ENCODE peak calls at places on chromosomes 7 and 10, in four cellular contexts. R, P, B and J are unnamed samples.

GRCh38 chr7:91941450-91941849 is 788 bp downstream of the AKAP9 start:
- DNase-seq in R (peak; percentile 52), P (peak; percentile 60), B (no peak), J (peak; percentile 23)

GRCh38 chr7:111424768-111425167 is 137.5 kb downstream of the IMMP2L start:
- DNase-seq in R (no peak), P (no peak), B (no peak), J (peak; percentile 40)

GRCh38 chr7:94195813-94196212 is 191.7 kb upstream of the BET1 start:
- DNase-seq in R (no peak), P (no peak), B (no peak), J (no peak)

GRCh38 chr7:104902183-104902582 is 111.8 kb upstream of the KMT2E start:
- DNase-seq in R (no peak), P (no peak), B (no peak), J (no peak)

GRCh38 chr7:32957326-32958045 is at the start of gene FKBP9:
- DNase-seq in R (peak; percentile 86), P (peak; percentile 86), B (no peak), J (peak; percentile 79)

GRCh38 chr7:131004371-131004770 is 270.4 kb upstream of the KLF14 start:
- DNase-seq in R (no peak), P (no peak), B (no peak), J (no peak)

GRCh38 chr10:28171468-28172235 is 131.2 kb downstream of the MPP7 start:
- DNase-seq in R (peak; percentile 24), P (no peak), B (no peak), J (peak; percentile 79)

GRCh38 chr10:77989081-77989724 is 40.1 kb downstream of the POLR3A start:
- DNase-seq in R (no peak), P (no peak), B (no peak), J (no peak)

GRCh38 chr7:133690740-133691139 is 436.4 kb upstream of the LRGUK start:
- DNase-seq in R (no peak), P (no peak), B (no peak), J (no peak)

GRCh38 chr7:23960361-23960760 is 250.3 kb downstream of the STK31 start:
- DNase-seq in R (no peak), P (no peak), B (no peak), J (no peak)

GRCh38 chr7:29596593-29597178 is 33.1 kb downstream of the PRR15 start:
- DNase-seq in R (no peak), P (no peak), B (no peak), J (no peak)

GRCh38 chr7:74380720-74381119 is 73.0 kb upstream of the GTF2IRD1 start:
- DNase-seq in R (no peak), P (no peak), B (no peak), J (no peak)

GRCh38 chr10:98536551-98536950 is 89.8 kb upstream of the HPS1 start:
- DNase-seq in R (peak; percentile 5), P (no peak), B (no peak), J (peak; percentile 11)

GRCh38 chr7:23184709-23185354 is 3.0 kb downstream of the NUP42 start:
- DNase-seq in R (peak; percentile 29), P (peak; percentile 13), B (no peak), J (peak; percentile 75)

GRCh38 chr7:137578541-137578940 is 235.0 kb upstream of the PTN start:
- DNase-seq in R (peak; percentile 16), P (no peak), B (no peak), J (no peak)

GRCh38 chr7:157897686-157898085 is 560.9 kb downstream of the DNAJB6 start:
- DNase-seq in R (no peak), P (peak; percentile 26), B (no peak), J (no peak)

GRCh38 chr10:6977641-6978627 is 397.9 kb upstream of the PRKCQ start:
- DNase-seq in R (peak; percentile 53), P (peak; percentile 33), B (no peak), J (no peak)

GRCh38 chr7:91826377-91826776 is 54.1 kb downstream of the MTERF1 start:
- DNase-seq in R (no peak), P (no peak), B (no peak), J (peak; percentile 33)

GRCh38 chr7:80640841-80641240 is 2.4 kb downstream of the CD36 start:
- DNase-seq in R (no peak), P (no peak), B (no peak), J (peak; percentile 51)

GRCh38 chr7:140678081-140678815 is 5.5 kb downstream of the ADCK2 start:
- DNase-seq in R (no peak), P (no peak), B (no peak), J (no peak)

GRCh38 chr10:124671486-124672075 is 72.6 kb downstream of the FAM53B start:
- DNase-seq in R (peak; percentile 57), P (peak; percentile 54), B (no peak), J (peak; percentile 31)

GRCh38 chr10:86689146-86689545 is 20.8 kb downstream of the LDB3 start:
- DNase-seq in R (no peak), P (no peak), B (no peak), J (no peak)

GRCh38 chr10:112435013-112435619 is 11.6 kb downstream of the ZDHHC6 start:
- DNase-seq in R (peak; percentile 49), P (peak; percentile 8), B (no peak), J (peak; percentile 41)

GRCh38 chr7:85630904-85631582 is 444.2 kb upstream of the SEMA3D start:
- DNase-seq in R (no peak), P (peak; percentile 51), B (no peak), J (no peak)

GRCh38 chr7:101220295-101220694 is 2.3 kb downstream of the ZNHIT1 start:
- DNase-seq in R (no peak), P (no peak), B (no peak), J (no peak)

GRCh38 chr7:16395121-16395520 is 26.2 kb downstream of the CRPPA start:
- DNase-seq in R (no peak), P (no peak), B (no peak), J (no peak)

GRCh38 chr7:32588657-32589056 is 93.4 kb downstream of the AVL9 start:
- DNase-seq in R (no peak), P (no peak), B (no peak), J (peak; percentile 92)

GRCh38 chr10:34292675-34293074 is 522.4 kb downstream of the PARD3 start:
- DNase-seq in R (no peak), P (no peak), B (no peak), J (no peak)

GRCh38 chr10:505459-505858 is 184.0 kb downstream of the DIP2C start:
- DNase-seq in R (no peak), P (no peak), B (no peak), J (no peak)

GRCh38 chr7:51035696-51036095 is 253.0 kb upstream of the GRB10 start:
- DNase-seq in R (no peak), P (no peak), B (no peak), J (no peak)

GRCh38 chr10:88221616-88222015 is 358.2 kb downstream of the PTEN start:
- DNase-seq in R (no peak), P (no peak), B (no peak), J (no peak)

GRCh38 chr10:17981766-17982380 is 30.2 kb downstream of the SLC39A12 start:
- DNase-seq in R (peak; percentile 17), P (no peak), B (no peak), J (peak; percentile 86)

GRCh38 chr7:50220280-50220679 is 84.2 kb upstream of the IKZF1 start:
- DNase-seq in R (no peak), P (no peak), B (no peak), J (no peak)

GRCh38 chr7:106573125-106573663 is 87.8 kb downstream of the CCDC71L start:
- DNase-seq in R (no peak), P (no peak), B (no peak), J (no peak)

GRCh38 chr10:128361487-128361886 is 235.3 kb upstream of the MKI67 start:
- DNase-seq in R (no peak), P (no peak), B (no peak), J (no peak)

GRCh38 chr10:83881647-83882046 is 257.7 kb upstream of the GHITM start:
- DNase-seq in R (no peak), P (peak; percentile 8), B (no peak), J (no peak)

GRCh38 chr10:20443094-20443493 is 454.0 kb downstream of the NEBL start:
- DNase-seq in R (peak; percentile 18), P (no peak), B (no peak), J (no peak)